ENCODE peak calls at places on chromosomes 4 and X, in seven cellular contexts. R, X, O, Z, W, G and D are unnamed samples.

GRCh38 chr4:161457906-161458305 is 705.9 kb downstream of the FSTL5 start:
- DNase-seq in Z (no peak), X (no peak), G (no peak), O (no peak), W (no peak), R (no peak), D (no peak)

GRCh38 chr4:125321709-125322362 is 7.1 kb downstream of the FAT4 start:
- DNase-seq in G (peak), X (peak), R (no peak), O (no peak), Z (no peak), W (no peak), D (peak)

GRCh38 chr4:177380730-177381287 is 61.4 kb downstream of the AGA start:
- DNase-seq in Z (no peak), G (no peak), O (no peak), W (no peak), X (peak), R (no peak), D (no peak)

GRCh38 chr4:26509681-26510333 is 19.5 kb upstream of the CCKAR start:
- DNase-seq in G (no peak), Z (no peak), O (no peak), W (no peak), X (no peak), R (no peak), D (no peak)

GRCh38 chr4:148795156-148795864 is 353.1 kb upstream of the NR3C2 start:
- DNase-seq in X (peak), O (no peak), W (no peak), Z (no peak), G (no peak), R (no peak), D (peak)

GRCh38 chrX:113892401-113892800 is 691.5 kb upstream of the HTR2C start:
- DNase-seq in G (no peak), Z (no peak), X (no peak), R (no peak), W (no peak), O (no peak), D (no peak)

GRCh38 chr4:73127839-73128448 is 58.4 kb upstream of the COX18 start:
- DNase-seq in Z (no peak), W (no peak), G (no peak), R (no peak), X (no peak), O (no peak), D (peak)

GRCh38 chr4:30950737-30951136 is 230.6 kb downstream of the PCDH7 start:
- DNase-seq in R (no peak), G (no peak), X (peak), W (no peak), Z (no peak), O (no peak), D (no peak)

GRCh38 chrX:47751670-47752069 is 85.0 kb upstream of the ZNF81 start:
- DNase-seq in Z (no peak), O (no peak), R (no peak), X (peak), W (no peak), G (no peak), D (peak)

GRCh38 chr4:139144161-139144859 is 32.7 kb downstream of the ELF2 start:
- DNase-seq in X (peak), W (peak), Z (no peak), G (peak), R (no peak), O (no peak), D (peak)

GRCh38 chrX:318739-319578 is at the start of gene GTPBP6:
- DNase-seq in W (peak), O (peak), R (peak), G (peak), Z (peak), X (peak), D (peak)

GRCh38 chr4:68021185-68021584 is 57.9 kb upstream of the TMPRSS11A start:
- DNase-seq in W (no peak), X (peak), O (no peak), R (no peak), Z (peak), G (no peak), D (no peak)

GRCh38 chrX:108415891-108416290 is 22.3 kb downstream of the COL4A6 start:
- DNase-seq in G (no peak), X (no peak), R (no peak), Z (no peak), O (no peak), W (no peak), D (peak)

GRCh38 chr4:121449416-121449815 is 68.6 kb upstream of the QRFPR start:
- DNase-seq in G (no peak), X (no peak), W (no peak), Z (no peak), R (no peak), O (no peak), D (no peak)

GRCh38 chrX:19866626-19867410 is 20.6 kb downstream of the SH3KBP1 start:
- DNase-seq in Z (no peak), G (no peak), O (no peak), X (no peak), W (no peak), R (no peak), D (no peak)
- H3K4me3 ChIP-seq in Z (no peak), G (no peak), O (no peak), X (no peak), W (no peak), R (no peak), D (no peak)

DNA sequence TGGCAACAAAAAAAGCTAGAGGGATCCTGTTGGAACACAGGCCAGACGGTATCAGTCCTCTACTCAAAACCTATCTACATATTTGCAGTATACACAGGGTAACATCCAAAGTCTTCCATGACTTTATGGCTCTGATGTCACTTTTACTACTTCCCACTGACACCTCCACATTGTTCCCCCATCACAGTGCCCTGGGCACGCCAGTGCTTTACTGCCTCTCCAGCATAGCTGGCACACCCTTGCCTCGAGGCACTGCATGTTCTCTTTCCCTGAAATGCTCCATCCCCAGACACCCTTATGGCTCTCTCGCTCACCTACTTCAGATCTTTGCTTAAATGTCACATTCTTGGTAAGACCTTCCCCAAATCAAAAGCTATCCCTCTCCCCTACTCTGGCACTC is 6.3 kb upstream of the ATP10D start:
- DNase-seq in R (no peak), G (no peak), Z (no peak), X (no peak), O (no peak), W (no peak), D (no peak)
- TF ChIP-seq CTCF in R (no peak), G (no peak), Z (no peak), X (no peak), O (no peak), W (no peak), D (no peak)

GRCh38 chr4:7191546-7192251 is 639 bp upstream of the SORCS2 start:
- DNase-seq in Z (no peak), O (no peak), G (no peak), R (no peak), W (no peak), X (no peak), D (no peak)
- H3K4me3 ChIP-seq in Z (peak), O (no peak), G (no peak), R (no peak), W (peak), X (no peak), D (no peak)

GRCh38 chr4:140641789-140642439 is 73.2 kb upstream of the UCP1 start:
- DNase-seq in X (peak), O (no peak), Z (no peak), W (peak), G (no peak), R (no peak), D (peak)
- TF ChIP-seq CTCF in X (peak), O (no peak), Z (no peak), W (peak), G (no peak), R (no peak), D (peak)

GRCh38 chr4:40316333-40316781 is 18.8 kb upstream of the CHRNA9 start:
- DNase-seq in R (no peak), O (no peak), Z (no peak), W (no peak), G (peak), X (peak), D (peak)

GRCh38 chr4:40317921-40318658 is 17.0 kb upstream of the CHRNA9 start:
- DNase-seq in X (no peak), W (no peak), Z (no peak), O (no peak), R (no peak), G (no peak), D (no peak)

GRCh38 chr4:40314951-40315350 is 20.2 kb upstream of the CHRNA9 start:
- DNase-seq in O (no peak), Z (no peak), X (peak), R (peak), G (no peak), W (no peak), D (no peak)

GRCh38 chr4:40321671-40322131 is 13.4 kb upstream of the CHRNA9 start:
- DNase-seq in O (no peak), G (peak), Z (no peak), W (no peak), R (no peak), X (peak), D (peak)

DNA sequence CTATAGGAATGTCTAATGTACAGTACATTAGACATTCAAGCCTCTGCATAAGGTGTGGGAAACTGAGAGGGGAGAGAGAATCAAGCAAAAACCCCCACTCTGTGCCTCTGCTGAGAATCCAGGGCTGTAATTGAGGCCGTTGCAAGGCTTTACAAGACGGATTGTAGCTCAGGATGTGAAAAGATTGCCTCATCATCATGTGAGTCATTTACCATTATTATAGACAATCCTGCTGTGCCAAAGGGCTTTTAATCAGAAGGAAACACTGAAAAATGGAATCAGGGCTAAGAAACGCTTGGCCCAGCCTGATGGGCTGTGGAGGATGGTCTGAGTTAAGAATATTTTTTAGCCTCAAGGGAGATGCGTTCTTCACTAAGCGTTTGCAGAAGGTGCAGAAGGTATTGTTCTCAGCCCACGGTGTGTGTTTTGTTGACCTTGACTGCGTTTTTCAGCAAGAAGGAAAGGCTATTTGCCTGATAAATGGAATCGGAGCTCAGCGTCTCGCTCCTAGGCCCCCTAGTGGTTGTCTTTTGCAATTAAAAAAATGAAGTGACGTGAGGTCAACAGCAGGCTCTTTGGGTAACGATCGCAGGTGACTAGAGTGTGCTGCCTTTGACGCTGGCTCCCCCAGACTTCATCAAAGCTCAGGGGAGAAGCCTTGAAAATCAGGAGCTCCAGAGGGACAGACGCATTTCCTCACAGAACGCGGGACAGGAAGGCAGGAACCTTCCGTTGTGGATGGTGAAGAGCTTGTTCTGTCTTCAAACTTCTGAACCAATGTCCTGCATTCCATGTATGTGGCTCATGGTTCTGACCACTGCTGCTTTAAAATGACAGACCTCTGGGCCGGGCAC is 18.1 kb upstream of the CHRNA9 start:
- DNase-seq in W (peak), Z (no peak), G (peak), O (no peak), R (peak), X (peak), D (peak)
- H3K4me3 ChIP-seq in W (peak), Z (peak), G (peak), O (peak), R (peak), X (peak), D (peak)

DNA sequence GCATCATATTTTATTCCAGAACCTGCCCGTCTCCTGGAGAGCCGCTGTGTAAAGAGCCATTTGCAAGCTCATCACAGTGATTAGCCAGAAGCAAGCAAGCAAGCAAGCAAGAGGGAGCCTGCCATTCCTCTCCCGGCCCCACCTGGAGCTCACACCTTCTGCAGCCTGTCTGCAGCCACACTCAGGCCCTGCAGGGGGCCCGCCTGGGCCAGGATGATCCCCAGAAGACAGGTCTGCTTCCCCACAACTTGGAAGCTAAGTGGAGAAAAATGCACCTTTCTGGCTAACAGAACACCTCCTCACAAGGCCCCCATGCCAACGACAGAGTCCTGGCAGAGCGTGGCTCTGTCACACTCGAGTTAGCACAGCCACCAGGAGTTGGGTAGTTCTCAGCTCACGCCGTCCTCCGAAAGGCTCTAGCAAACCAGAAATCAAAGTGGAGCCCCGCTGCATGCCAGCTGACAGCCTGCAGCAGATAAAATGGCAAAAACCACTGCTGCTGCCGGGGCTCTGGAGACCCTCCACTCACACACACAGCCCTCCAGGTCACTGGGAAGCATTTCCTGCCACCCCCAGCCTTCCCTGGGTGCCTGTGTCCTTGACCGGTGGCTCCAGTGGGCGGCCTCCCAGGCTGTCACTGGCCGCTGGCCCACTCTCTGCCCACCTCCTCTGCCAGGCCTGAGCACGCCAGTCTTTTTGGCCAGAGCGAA is 54.9 kb downstream of the DCTD start:
- DNase-seq in G (no peak), R (no peak), Z (no peak), X (no peak), O (no peak), W (no peak), D (no peak)
- TF ChIP-seq CTCF in G (no peak), R (no peak), Z (no peak), X (peak), O (no peak), W (no peak), D (peak)

GRCh38 chr4:153494562-153494961 is 28.4 kb downstream of the TMEM131L start:
- DNase-seq in Z (no peak), O (no peak), W (no peak), X (peak), G (no peak), R (no peak), D (no peak)

GRCh38 chr4:153499005-153499404 is 32.8 kb downstream of the TMEM131L start:
- DNase-seq in Z (no peak), G (no peak), W (no peak), X (no peak), R (no peak), O (no peak), D (no peak)

GRCh38 chr4:153497091-153497531 is 31.0 kb downstream of the TMEM131L start:
- DNase-seq in R (no peak), X (peak), G (no peak), W (no peak), Z (no peak), O (no peak), D (peak)

GRCh38 chr4:153497988-153498967 is 32.1 kb downstream of the TMEM131L start:
- DNase-seq in G (peak), W (peak), R (no peak), X (no peak), O (no peak), Z (no peak), D (peak)

GRCh38 chr4:153495480-153496206 is 29.5 kb downstream of the TMEM131L start:
- DNase-seq in R (no peak), X (peak), W (no peak), O (no peak), G (no peak), Z (no peak), D (no peak)
- H3K4me3 ChIP-seq in R (no peak), X (no peak), W (no peak), O (no peak), G (no peak), Z (no peak), D (no peak)